ENCODE peak calls at places on chromosome 17, in eight cellular contexts. G, L, A, P, R, Q, V and U are unnamed samples.

GRCh38 chr17:21452377-21453143 is 76.4 kb downstream of the KCNJ12 start:
- DNase-seq in G (peak; percentile 78), L (peak; percentile 24), V (peak; percentile 83), Q (no peak), A (no peak), R (peak; percentile 45), P (no peak), U (peak; percentile 50)

GRCh38 chr17:82836823-82837357 is 2.9 kb downstream of the ZNF750 start:
- DNase-seq in V (no peak), L (no peak), A (no peak), Q (no peak), P (no peak), R (no peak), G (peak; percentile 12), U (no peak)

GRCh38 chr17:10125761-10126553 is 72.4 kb downstream of the GAS7 start:
- DNase-seq in V (no peak), R (no peak), P (no peak), A (no peak), L (no peak), Q (no peak), G (no peak), U (no peak)

GRCh38 chr17:80696456-80696855 is 151.8 kb downstream of the RPTOR start:
- DNase-seq in P (no peak), Q (no peak), R (no peak), G (no peak), A (no peak), V (no peak), L (no peak), U (no peak)

GRCh38 chr17:31919802-31920525 is 16.8 kb upstream of the SUZ12 start:
- DNase-seq in G (peak; percentile 69), V (no peak), P (no peak), R (no peak), Q (no peak), A (no peak), L (peak; percentile 38), U (no peak)

GRCh38 chr17:17156107-17156506 is 50.0 kb downstream of the PLD6 start:
- DNase-seq in G (peak; percentile 64), Q (no peak), A (no peak), P (no peak), L (no peak), R (no peak), V (no peak), U (no peak)

GRCh38 chr17:44094701-44095387 is 24.3 kb downstream of the G6PC3 start:
- DNase-seq in G (no peak), A (no peak), P (no peak), V (no peak), L (no peak), R (no peak), Q (no peak), U (no peak)

GRCh38 chr17:36544049-36544319 is 735 bp upstream of the GGNBP2 start:
- DNase-seq in A (no peak), P (peak; percentile 60), V (peak; percentile 35), R (peak; percentile 67), G (peak; percentile 67), L (peak; percentile 17), Q (no peak), U (peak; percentile 54)

GRCh38 chr17:76009447-76009846 is 8.8 kb downstream of the CDK3 start:
- DNase-seq in A (no peak), R (no peak), L (no peak), P (no peak), Q (no peak), V (no peak), G (no peak), U (no peak)